ENCODE peak calls at places on chromosome 21, in five cellular contexts. R, H, E, P and I are unnamed samples.

GRCh38 chr21:31529406-31529805 is 130.1 kb upstream of the SOD1 start:
- DNase-seq in P (no peak), H (no peak), E (no peak), R (no peak), I (no peak)

GRCh38 chr21:35585155-35585554 is 475.2 kb downstream of the SETD4 start:
- DNase-seq in P (no peak), R (no peak), H (no peak), E (no peak), I (no peak)

GRCh38 chr21:40284481-40284880 is 417.2 kb downstream of the PCP4 start:
- DNase-seq in R (no peak), E (no peak), H (no peak), P (no peak), I (no peak)

GRCh38 chr21:31929548-31929947 is 56.7 kb downstream of the HUNK start:
- DNase-seq in H (peak), P (no peak), R (no peak), E (no peak), I (no peak)

GRCh38 chr21:46472246-46472645 is 13.6 kb downstream of the DIP2A start:
- DNase-seq in E (no peak), H (no peak), R (no peak), P (no peak), I (no peak)

GRCh38 chr21:23452384-23453083 is 2154.7 kb downstream of the MRPL39 start:
- DNase-seq in P (no peak), E (peak), H (no peak), R (no peak), I (no peak)

GRCh38 chr21:20618878-20619277 is 379.3 kb upstream of the NCAM2 start:
- DNase-seq in E (no peak), P (no peak), R (no peak), H (no peak), I (no peak)

GRCh38 chr21:33308586-33309490 is 15.9 kb upstream of the IFNAR1 start:
- DNase-seq in P (peak), E (peak), R (no peak), H (no peak), I (no peak)

GRCh38 chr21:19120591-19120990 is 717.0 kb upstream of the TMPRSS15 start:
- DNase-seq in E (peak), P (no peak), H (no peak), R (no peak), I (no peak)

GRCh38 chr21:41147096-41147978 is 20.6 kb upstream of the BACE2 start:
- DNase-seq in H (no peak), R (no peak), E (no peak), P (no peak), I (no peak)

GRCh38 chr21:28177008-28177603 is 815.6 kb downstream of the LTN1 start:
- DNase-seq in E (no peak), R (no peak), P (no peak), H (no peak), I (no peak)

GRCh38 chr21:46667735-46668380 is 32.4 kb downstream of the PRMT2 start:
- DNase-seq in H (peak), P (no peak), R (no peak), E (peak), I (peak)

GRCh38 chr21:17461014-17461413 is 51.8 kb upstream of the CXADR start:
- DNase-seq in R (no peak), E (no peak), H (no peak), P (no peak), I (no peak)

GRCh38 chr21:33403128-33403785 is at the start of gene IFNGR2:
- DNase-seq in E (peak), R (peak), H (no peak), P (no peak), I (peak)

GRCh38 chr21:35254006-35254751 is 205.1 kb upstream of the RUNX1 start:
- DNase-seq in P (no peak), H (no peak), E (no peak), R (no peak), I (no peak)

GRCh38 chr21:14074177-14074576 is 136.6 kb downstream of the LIPI start:
- DNase-seq in H (no peak), E (no peak), R (no peak), P (no peak), I (no peak)

GRCh38 chr21:46639489-46640386 is 4.3 kb downstream of the PRMT2 start:
- DNase-seq in H (peak), R (no peak), P (no peak), E (no peak), I (no peak)

GRCh38 chr21:28885853-28886177 is 106.9 kb downstream of the LTN1 start:
- DNase-seq in R (no peak), H (no peak), P (no peak), E (no peak), I (no peak)

GRCh38 chr21:34807881-34808568 is 139.2 kb downstream of the CLIC6 start:
- DNase-seq in H (no peak), E (no peak), P (no peak), R (no peak), I (no peak)

GRCh38 chr21:33848252-33848953 is 67.2 kb downstream of the ATP5PO start:
- DNase-seq in R (no peak), E (no peak), P (no peak), H (no peak), I (no peak)

GRCh38 chr21:36788116-36788515 is 89.2 kb downstream of the SIM2 start:
- DNase-seq in R (no peak), E (no peak), P (no peak), H (no peak), I (no peak)

GRCh38 chr21:41290106-41290799 is 26.3 kb upstream of the FAM3B start:
- DNase-seq in E (no peak), H (no peak), P (no peak), R (no peak), I (no peak)

GRCh38 chr21:34887729-34888568 is 161.2 kb downstream of the RUNX1 start:
- DNase-seq in P (no peak), R (peak), H (peak), E (no peak), I (peak)

GRCh38 chr21:19326581-19327319 is 923.2 kb upstream of the TMPRSS15 start:
- DNase-seq in R (no peak), P (no peak), H (no peak), E (no peak), I (no peak)

GRCh38 chr21:27429612-27430361 is 462.9 kb upstream of the ADAMTS5 start:
- DNase-seq in R (no peak), E (no peak), H (no peak), P (no peak), I (no peak)

GRCh38 chr21:39186676-39187075 is 3.4 kb upstream of the PSMG1 start:
- DNase-seq in R (no peak), H (no peak), E (no peak), P (no peak), I (no peak)

GRCh38 chr21:30395731-30396130 is at the start of gene KRTAP13-1:
- DNase-seq in H (no peak), E (no peak), P (no peak), R (no peak), I (no peak)

GRCh38 chr21:30391615-30392014 is 4.2 kb upstream of the KRTAP13-1 start:
- DNase-seq in H (no peak), E (no peak), P (no peak), R (no peak), I (no peak)
- TF ChIP-seq POLR2AphosphoS5 in H (no peak), E (no peak), P (no peak), R (no peak), I (no peak)

GRCh38 chr21:38170283-38170682 is 86.5 kb upstream of the KCNJ15 start:
- DNase-seq in E (peak), P (no peak), H (no peak), R (no peak), I (no peak)
- TF ChIP-seq TAF1 in E (no peak), P (no peak), H (no peak), R (no peak), I (no peak)

GRCh38 chr21:16195896-16196443 is 466.2 kb downstream of the USP25 start:
- DNase-seq in R (no peak), E (no peak), P (no peak), H (no peak), I (no peak)

GRCh38 chr21:16194851-16195251 is 465.1 kb downstream of the USP25 start:
- DNase-seq in P (no peak), E (no peak), R (no peak), H (peak), I (no peak)

GRCh38 chr21:16195476-16195875 is 465.7 kb downstream of the USP25 start:
- DNase-seq in R (no peak), E (no peak), H (no peak), P (no peak), I (no peak)

GRCh38 chr21:16192900-16193299 is 463.1 kb downstream of the USP25 start:
- DNase-seq in E (no peak), P (no peak), R (no peak), H (no peak), I (no peak)

GRCh38 chr21:16193758-16194606 is 464.2 kb downstream of the USP25 start:
- DNase-seq in R (no peak), H (no peak), E (no peak), P (no peak), I (no peak)
- TF ChIP-seq POLR2A in R (no peak), H (no peak), E (no peak), P (no peak), I (no peak)

DNA sequence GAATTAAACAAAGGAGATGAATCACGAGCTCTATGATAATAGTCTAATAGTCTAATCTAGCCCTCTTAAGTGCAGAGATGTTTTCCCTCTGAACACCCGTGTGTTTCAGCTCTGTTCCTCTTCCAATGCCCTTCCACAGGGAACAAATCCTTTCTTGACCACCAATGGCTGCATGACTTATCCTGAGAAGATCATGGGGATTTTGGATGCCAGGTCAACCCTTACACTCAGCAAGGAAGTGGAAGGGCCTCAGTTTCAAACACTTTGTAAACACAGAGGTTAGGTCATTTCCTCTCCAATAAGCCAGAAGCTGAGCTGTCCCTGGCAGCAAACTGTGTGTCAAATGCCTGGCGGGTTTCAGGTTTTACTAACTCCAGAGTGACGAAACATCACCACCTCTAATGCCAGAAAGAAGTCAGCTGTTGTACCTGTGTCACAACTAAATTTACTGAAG is 200.0 kb downstream of the GABPA start:
- DNase-seq in P (no peak), E (no peak), R (no peak), H (peak), I (no peak)
- TF ChIP-seq POLR2AphosphoS5 in P (no peak), E (no peak), R (no peak), H (no peak), I (no peak)

GRCh38 chr21:45341779-45342178 is 54.1 kb upstream of the POFUT2 start:
- DNase-seq in R (no peak), P (no peak), H (no peak), E (no peak), I (no peak)
- TF ChIP-seq TAF1 in R (no peak), P (no peak), H (no peak), E (no peak), I (no peak)

GRCh38 chr21:42922918-42923317 is 2.5 kb downstream of the ERVH48-1 start:
- DNase-seq in P (no peak), E (no peak), R (no peak), H (no peak), I (no peak)

GRCh38 chr21:42924433-42924751 is 1.0 kb downstream of the ERVH48-1 start:
- DNase-seq in E (no peak), H (no peak), P (no peak), R (no peak), I (no peak)

GRCh38 chr21:42925114-42925907 is at the start of gene ERVH48-1:
- DNase-seq in R (no peak), E (no peak), P (no peak), H (no peak), I (no peak)

GRCh38 chr21:42921912-42922311 is 3.5 kb downstream of the ERVH48-1 start:
- DNase-seq in P (no peak), E (no peak), H (no peak), R (no peak), I (no peak)

GRCh38 chr21:42923553-42924432 is 1.6 kb downstream of the ERVH48-1 start:
- DNase-seq in P (peak), H (peak), R (peak), E (peak), I (peak)
- TF ChIP-seq POLR2A in P (peak), H (no peak), R (no peak), E (no peak), I (peak)